ENCODE peak calls at places on chromosomes 1 and 21, in five cellular contexts. L, E, P, C and Y are unnamed samples.

GRCh38 chr1:110068646-110069301 is 1.7 kb downstream of the ALX3 start:
- DNase-seq in L (no peak), E (no peak), P (no peak), C (no peak), Y (no peak)

GRCh38 chr21:36246080-36246631 is 73.8 kb upstream of the MORC3 start:
- DNase-seq in L (no peak), E (no peak), P (no peak), C (peak), Y (no peak)

GRCh38 chr1:178438432-178438831 is 58.3 kb downstream of the CLEC20A start:
- DNase-seq in L (no peak), E (no peak), P (peak), C (no peak), Y (peak)

GRCh38 chr1:94031591-94031990 is 89.4 kb downstream of the ABCA4 start:
- DNase-seq in L (no peak), E (no peak), P (no peak), C (no peak), Y (no peak)

GRCh38 chr21:39182016-39182415 is 1.2 kb downstream of the PSMG1 start:
- DNase-seq in L (no peak), E (no peak), P (no peak), C (no peak), Y (peak)

GRCh38 chr1:53293123-53293522 is 34.7 kb downstream of the LRP8 start:
- DNase-seq in L (no peak), E (no peak), P (peak), C (no peak), Y (peak)

GRCh38 chr1:183281039-183281438 is 95.0 kb downstream of the LAMC2 start:
- DNase-seq in L (no peak), E (no peak), P (peak), C (no peak), Y (peak)

GRCh38 chr1:36920801-36921405 is 113.4 kb downstream of the GRIK3 start:
- DNase-seq in L (no peak), E (no peak), P (no peak), C (no peak), Y (no peak)

GRCh38 chr1:182700351-182700709 is 15.9 kb upstream of the RGS8 start:
- DNase-seq in L (no peak), E (no peak), P (no peak), C (no peak), Y (no peak)

GRCh38 chr1:145926706-145927072 is 595 bp downstream of the RBM8A start:
- DNase-seq in L (no peak), E (no peak), P (no peak), C (no peak), Y (no peak)

GRCh38 chr1:36134805-36135339 is 9.8 kb upstream of the COL8A2 start:
- DNase-seq in L (no peak), E (peak), P (peak), C (no peak), Y (peak)

GRCh38 chr1:160460214-160460642 is 59.9 kb downstream of the VANGL2 start:
- DNase-seq in L (no peak), E (no peak), P (no peak), C (no peak), Y (no peak)

GRCh38 chr1:22536506-22536905 is 26.8 kb upstream of the EPHA8 start:
- DNase-seq in L (no peak), E (no peak), P (peak), C (no peak), Y (no peak)

GRCh38 chr1:51316113-51316763 is 14.1 kb downstream of the TTC39A start:
- DNase-seq in L (no peak), E (no peak), P (no peak), C (no peak), Y (no peak)

GRCh38 chr1:173269490-173270230 is 62.5 kb upstream of the TNFSF4 start:
- DNase-seq in L (peak), E (no peak), P (peak), C (no peak), Y (peak)

GRCh38 chr1:224434447-224435317 is at the start of gene WDR26:
- DNase-seq in L (no peak), E (peak), P (peak), C (peak), Y (peak)

GRCh38 chr1:231799363-231799986 is 172.9 kb downstream of the DISC1 start:
- DNase-seq in L (peak), E (no peak), P (peak), C (no peak), Y (peak)

GRCh38 chr1:25867210-25867991 is 8.1 kb downstream of the PAQR7 start:
- DNase-seq in L (no peak), E (no peak), P (no peak), C (peak), Y (no peak)

GRCh38 chr1:40709802-40710278 is 18.3 kb downstream of the NFYC start:
- DNase-seq in L (no peak), E (no peak), P (no peak), C (no peak), Y (no peak)

GRCh38 chr1:40710581-40711315 is 19.2 kb downstream of the NFYC start:
- DNase-seq in L (no peak), E (no peak), P (no peak), C (no peak), Y (no peak)

GRCh38 chr1:40711465-40712404 is 20.2 kb downstream of the NFYC start:
- DNase-seq in L (no peak), E (no peak), P (peak), C (no peak), Y (peak)

GRCh38 chr1:40708750-40709099 is 17.2 kb downstream of the NFYC start:
- DNase-seq in L (peak), E (no peak), P (peak), C (no peak), Y (peak)

GRCh38 chr1:40709100-40709801 is 17.7 kb downstream of the NFYC start:
- DNase-seq in L (peak), E (no peak), P (peak), C (peak), Y (peak)
- H3K4me3 ChIP-seq in L (peak), E (no peak), P (peak), C (peak), Y (peak)

GRCh38 chr21:45017376-45017960 is 56.9 kb upstream of the ADARB1 start:
- DNase-seq in L (no peak), E (no peak), P (no peak), C (no peak), Y (no peak)

GRCh38 chr21:45018131-45019075 is 56.0 kb upstream of the ADARB1 start:
- DNase-seq in L (no peak), E (no peak), P (no peak), C (no peak), Y (no peak)

GRCh38 chr21:45019887-45020537 is 54.4 kb upstream of the ADARB1 start:
- DNase-seq in L (no peak), E (peak), P (no peak), C (no peak), Y (no peak)

GRCh38 chr21:45020629-45021427 is 53.6 kb upstream of the ADARB1 start:
- DNase-seq in L (no peak), E (no peak), P (peak), C (peak), Y (peak)

GRCh38 chr21:45019076-45019886 is 55.1 kb upstream of the ADARB1 start:
- DNase-seq in L (no peak), E (no peak), P (no peak), C (no peak), Y (no peak)
- TF ChIP-seq CTCF in L (no peak), E (no peak), P (no peak), C (no peak), Y (no peak)

GRCh38 chr1:153633161-153633746 is 612 bp upstream of the CHTOP start:
- DNase-seq in L (no peak), E (no peak), P (no peak), C (no peak), Y (no peak)
- H3K4me3 ChIP-seq in L (peak), E (no peak), P (peak), C (peak), Y (peak)

GRCh38 chr1:15724949-15725880 is 10.8 kb upstream of the SLC25A34 start:
- DNase-seq in L (no peak), E (no peak), P (no peak), C (no peak), Y (peak)
- TF ChIP-seq CTCF in L (no peak), E (no peak), P (no peak), C (no peak), Y (no peak)

GRCh38 chr1:214842856-214843255 is 239.7 kb upstream of the KCNK2 start:
- DNase-seq in L (no peak), E (no peak), P (no peak), C (no peak), Y (no peak)
- H3K4me3 ChIP-seq in L (no peak), E (no peak), P (no peak), C (no peak), Y (no peak)

GRCh38 chr21:46097826-46098286 is at the start of gene COL6A2:
- DNase-seq in L (no peak), E (peak), P (peak), C (peak), Y (peak)
- TF ChIP-seq CTCF in L (peak), E (peak), P (no peak), C (no peak), Y (peak)

DNA sequence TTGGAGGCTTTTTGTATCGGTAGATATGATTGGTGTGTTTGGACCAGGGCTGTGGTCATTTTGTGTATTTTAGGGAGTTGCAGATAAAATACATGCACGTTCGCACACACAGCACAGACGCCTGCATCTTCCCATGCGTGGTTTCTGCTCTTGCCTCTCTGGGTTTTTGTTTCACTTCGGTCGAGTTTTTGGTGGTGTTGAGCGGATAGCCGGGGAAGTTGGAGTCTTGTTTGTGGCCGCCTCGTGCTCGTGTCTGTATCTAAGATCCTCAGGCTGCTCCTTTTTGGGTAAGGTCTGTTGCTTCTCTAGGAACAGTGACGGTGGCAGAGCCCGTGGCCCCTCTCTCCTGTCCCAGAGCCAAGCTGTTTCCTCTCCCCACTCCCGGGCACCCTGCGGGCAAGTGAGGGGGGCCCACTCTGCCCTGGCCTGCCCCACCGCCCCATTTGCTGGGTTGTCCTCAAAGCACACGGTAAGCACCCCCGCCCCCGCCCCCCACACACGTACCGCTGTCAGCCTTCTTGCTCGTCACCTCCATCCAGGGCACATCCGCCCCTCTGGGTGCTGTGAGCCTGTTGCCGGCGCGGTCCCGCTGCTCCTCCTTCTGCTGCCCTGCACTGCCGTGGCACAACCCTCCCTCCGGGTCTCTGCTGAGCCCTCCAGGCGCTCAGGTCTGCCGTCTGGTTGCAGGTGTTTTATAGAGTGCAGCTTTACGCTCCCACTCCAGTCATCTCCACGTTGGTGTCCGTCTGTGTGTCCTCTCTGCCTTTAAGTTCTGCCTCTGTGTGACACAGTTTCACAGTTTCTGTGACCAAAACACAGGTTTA is 51.9 kb downstream of the AGPAT3 start:
- DNase-seq in L (no peak), E (no peak), P (peak), C (no peak), Y (peak)
- H3K4me3 ChIP-seq in L (peak), E (no peak), P (peak), C (peak), Y (peak)

GRCh38 chr1:218546314-218546713 is 201.2 kb downstream of the TGFB2 start:
- DNase-seq in L (no peak), E (no peak), P (no peak), C (no peak), Y (no peak)
- TF ChIP-seq CTCF in L (peak), E (no peak), P (no peak), C (no peak), Y (peak)

DNA sequence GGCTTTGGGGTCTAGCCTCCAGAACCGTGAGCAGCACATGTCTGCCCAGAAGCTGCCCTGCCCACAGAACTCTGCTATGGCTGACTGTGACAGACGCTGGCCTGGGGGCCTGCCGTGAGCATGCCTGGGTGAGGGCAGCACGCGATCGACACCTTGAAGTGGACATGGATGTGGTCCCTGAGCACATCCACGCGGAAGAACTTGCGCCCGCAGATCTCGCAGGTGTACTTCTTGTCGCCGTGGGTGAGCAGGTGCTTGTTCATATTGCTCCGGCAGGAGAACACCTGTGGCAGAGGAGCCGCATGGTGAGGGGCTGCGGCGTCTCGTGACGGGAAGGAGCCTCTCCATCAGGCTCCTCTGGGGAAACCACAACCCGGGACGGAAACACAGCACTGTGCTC is 56.0 kb downstream of the PRDM15 start:
- DNase-seq in L (no peak), E (no peak), P (no peak), C (peak), Y (no peak)
- H3K4me3 ChIP-seq in L (no peak), E (no peak), P (no peak), C (no peak), Y (no peak)